ENCODE peak calls at places on chromosomes 12 and 14, in four cellular contexts. D is hypothalamus; Z is NCI-H82; E is stimulated activated CD8-positive, alpha-beta memory T cell treated with anti-CD3 and anti-CD28 coated beads, Interleukin-4, amount 100 ng/mL, for 24 hours. H is an unnamed sample.

GRCh38 chr12:58459191-58459590 is 461.1 kb downstream of the LRIG3 start:
- DNase-seq in D (no peak), Z (no peak), E (no peak), H (no peak)

GRCh38 chr14:103093856-103094405 is 594 bp upstream of the EXOC3L4 start:
- DNase-seq in D (no peak), Z (no peak), E (no peak), H (no peak)

GRCh38 chr14:36264107-36264506 is 56.3 kb downstream of the MBIP start:
- DNase-seq in D (no peak), Z (no peak), E (no peak), H (no peak)

GRCh38 chr14:27927519-27927918 is 839.1 kb upstream of the FOXG1 start:
- DNase-seq in D (no peak), Z (no peak), E (no peak), H (no peak)

GRCh38 chr12:4809449-4810218 is 89.4 kb downstream of the GALNT8 start:
- DNase-seq in D (no peak), Z (peak), E (no peak), H (no peak)

GRCh38 chr12:52120951-52121847 is 41.7 kb downstream of the SMIM41 start:
- DNase-seq in D (no peak), Z (no peak), E (no peak), H (no peak)

GRCh38 chr12:52515927-52516831 is 4.0 kb downstream of the KRT5 start:
- DNase-seq in D (no peak), Z (no peak), E (no peak), H (no peak)

GRCh38 chr12:122306407-122306806 is 40.1 kb upstream of the VPS33A start:
- DNase-seq in D (no peak), Z (no peak), E (no peak), H (no peak)

GRCh38 chr12:108193922-108194321 is 64.8 kb downstream of the WSCD2 start:
- DNase-seq in D (no peak), Z (peak), E (no peak), H (no peak)

GRCh38 chr12:122665759-122666158 is 37.4 kb downstream of the HCAR2 start:
- DNase-seq in D (no peak), Z (no peak), E (no peak), H (no peak)

GRCh38 chr14:53491256-53491905 is 338.3 kb upstream of the DDHD1 start:
- DNase-seq in D (no peak), Z (no peak), E (no peak), H (no peak)

GRCh38 chr14:23160924-23161522 is 22.4 kb downstream of the SLC7A8 start:
- DNase-seq in D (no peak), Z (peak), E (no peak), H (no peak)

GRCh38 chr12:105110851-105111250 is 3.3 kb downstream of the WASHC4 start:
- DNase-seq in D (no peak), Z (no peak), E (no peak), H (no peak)

GRCh38 chr14:58239259-58240210 is 5.1 kb upstream of the PSMA3 start:
- DNase-seq in D (peak), Z (peak), E (peak), H (peak)

H was measured in activated CD4-positive, CD25-positive, alpha-beta regulatory T cell treated with anti-CD3 and anti-CD28 coated beads, Interleukin-2, amount 50 U/mL, for 72 hours.